ENCODE peak calls at places on chromosome 10, in seven cellular contexts. One of them, this sample, is unnamed.

GRCh38 chr10:3043512-3044368 is 23.6 kb upstream of the PFKP start:
- DNase-seq in dermis microvascular lymphatic vessel endothelial cell: peak
- DNase-seq in Right ventricle myocardium superior: peak
- DNase-seq in cardiac fibroblast: peak
- DNase-seq in T-cell: peak
- DNase-seq in hepatic stellate cell: peak
- DNase-seq in AG08395: peak
- DNase-seq in this sample: no peak

GRCh38 chr10:54496852-54497251 is 304.2 kb downstream of the PCDH15 start:
- DNase-seq in Right ventricle myocardium superior: no peak
- DNase-seq in T-cell: no peak
- DNase-seq in cardiac fibroblast: no peak
- DNase-seq in dermis microvascular lymphatic vessel endothelial cell: no peak
- DNase-seq in AG08395: no peak
- DNase-seq in hepatic stellate cell: no peak
- DNase-seq in this sample: no peak

GRCh38 chr10:43816351-43817321 is 168.0 kb upstream of the ZNF32 start:
- DNase-seq in dermis microvascular lymphatic vessel endothelial cell: no peak
- DNase-seq in hepatic stellate cell: peak
- DNase-seq in cardiac fibroblast: peak
- DNase-seq in AG08395: peak
- DNase-seq in T-cell: peak
- DNase-seq in Right ventricle myocardium superior: no peak
- DNase-seq in this sample: peak

GRCh38 chr10:88120075-88120474 is 256.6 kb downstream of the PTEN start:
- DNase-seq in AG08395: no peak
- DNase-seq in cardiac fibroblast: no peak
- DNase-seq in Right ventricle myocardium superior: no peak
- DNase-seq in dermis microvascular lymphatic vessel endothelial cell: no peak
- DNase-seq in T-cell: no peak
- DNase-seq in hepatic stellate cell: no peak
- DNase-seq in this sample: no peak

GRCh38 chr10:60142736-60143135 is 236.4 kb upstream of the CCDC6 start:
- DNase-seq in hepatic stellate cell: no peak
- DNase-seq in AG08395: no peak
- DNase-seq in cardiac fibroblast: no peak
- DNase-seq in T-cell: no peak
- DNase-seq in Right ventricle myocardium superior: no peak
- DNase-seq in dermis microvascular lymphatic vessel endothelial cell: no peak
- DNase-seq in this sample: no peak

GRCh38 chr10:79422178-79422892 is 23.1 kb downstream of the ZCCHC24 start:
- DNase-seq in Right ventricle myocardium superior: peak
- DNase-seq in cardiac fibroblast: peak
- DNase-seq in hepatic stellate cell: peak
- DNase-seq in T-cell: no peak
- DNase-seq in dermis microvascular lymphatic vessel endothelial cell: no peak
- DNase-seq in AG08395: peak
- DNase-seq in this sample: no peak

GRCh38 chr10:112215342-112215774 is 31.8 kb upstream of the GPAM start:
- DNase-seq in T-cell: no peak
- DNase-seq in dermis microvascular lymphatic vessel endothelial cell: no peak
- DNase-seq in hepatic stellate cell: no peak
- DNase-seq in cardiac fibroblast: peak
- DNase-seq in AG08395: no peak
- DNase-seq in Right ventricle myocardium superior: no peak
- DNase-seq in this sample: no peak

GRCh38 chr10:88042162-88043100 is 179.0 kb downstream of the PTEN start:
- DNase-seq in hepatic stellate cell: no peak
- DNase-seq in Right ventricle myocardium superior: no peak
- DNase-seq in cardiac fibroblast: peak
- DNase-seq in T-cell: no peak
- DNase-seq in dermis microvascular lymphatic vessel endothelial cell: no peak
- DNase-seq in AG08395: peak
- DNase-seq in this sample: no peak

GRCh38 chr10:100748251-100749058 is 3.1 kb downstream of the PAX2 start:
- DNase-seq in cardiac fibroblast: no peak
- DNase-seq in hepatic stellate cell: no peak
- DNase-seq in AG08395: no peak
- DNase-seq in dermis microvascular lymphatic vessel endothelial cell: no peak
- DNase-seq in T-cell: no peak
- DNase-seq in Right ventricle myocardium superior: no peak
- DNase-seq in this sample: no peak

GRCh38 chr10:33783078-33783477 is 448.6 kb upstream of the NRP1 start:
- DNase-seq in Right ventricle myocardium superior: no peak
- DNase-seq in T-cell: no peak
- DNase-seq in AG08395: no peak
- DNase-seq in hepatic stellate cell: no peak
- DNase-seq in dermis microvascular lymphatic vessel endothelial cell: no peak
- DNase-seq in cardiac fibroblast: no peak
- DNase-seq in this sample: no peak

GRCh38 chr10:29063806-29064644 is 224.8 kb upstream of the LYZL1 start:
- DNase-seq in T-cell: no peak
- DNase-seq in cardiac fibroblast: peak
- DNase-seq in dermis microvascular lymphatic vessel endothelial cell: no peak
- DNase-seq in AG08395: peak
- DNase-seq in hepatic stellate cell: no peak
- DNase-seq in Right ventricle myocardium superior: no peak
- DNase-seq in this sample: no peak

GRCh38 chr10:29761916-29762315 is 127.1 kb upstream of the SVIL start:
- DNase-seq in Right ventricle myocardium superior: no peak
- DNase-seq in dermis microvascular lymphatic vessel endothelial cell: no peak
- DNase-seq in hepatic stellate cell: no peak
- DNase-seq in T-cell: no peak
- DNase-seq in cardiac fibroblast: no peak
- DNase-seq in AG08395: no peak
- DNase-seq in this sample: no peak

GRCh38 chr10:79093658-79094411 is 25.1 kb downstream of the ZMIZ1 start:
- DNase-seq in cardiac fibroblast: peak
- DNase-seq in Right ventricle myocardium superior: no peak
- DNase-seq in dermis microvascular lymphatic vessel endothelial cell: peak
- DNase-seq in hepatic stellate cell: peak
- DNase-seq in AG08395: no peak
- DNase-seq in T-cell: no peak
- DNase-seq in this sample: no peak

GRCh38 chr10:123621910-123622309 is 44.2 kb upstream of the GPR26 start:
- DNase-seq in cardiac fibroblast: no peak
- DNase-seq in dermis microvascular lymphatic vessel endothelial cell: no peak
- DNase-seq in Right ventricle myocardium superior: no peak
- DNase-seq in AG08395: no peak
- DNase-seq in hepatic stellate cell: no peak
- DNase-seq in T-cell: no peak
- DNase-seq in this sample: no peak

GRCh38 chr10:1255166-1255565 is 199.0 kb downstream of the WDR37 start:
- DNase-seq in AG08395: no peak
- DNase-seq in Right ventricle myocardium superior: no peak
- DNase-seq in T-cell: no peak
- DNase-seq in dermis microvascular lymphatic vessel endothelial cell: no peak
- DNase-seq in hepatic stellate cell: no peak
- DNase-seq in cardiac fibroblast: no peak
- DNase-seq in this sample: no peak

GRCh38 chr10:132770061-132771021 is 15.6 kb downstream of the NKX6-2 start:
- DNase-seq in hepatic stellate cell: no peak
- DNase-seq in Right ventricle myocardium superior: no peak
- DNase-seq in AG08395: no peak
- DNase-seq in T-cell: no peak
- DNase-seq in cardiac fibroblast: no peak
- DNase-seq in dermis microvascular lymphatic vessel endothelial cell: no peak
- DNase-seq in this sample: no peak

GRCh38 chr10:19845963-19846362 is 29.7 kb downstream of the PLXDC2 start:
- DNase-seq in T-cell: no peak
- DNase-seq in Right ventricle myocardium superior: no peak
- DNase-seq in dermis microvascular lymphatic vessel endothelial cell: no peak
- DNase-seq in hepatic stellate cell: no peak
- DNase-seq in AG08395: no peak
- DNase-seq in cardiac fibroblast: peak
- DNase-seq in this sample: no peak